ENCODE peak calls at places on chromosomes 13 and 19, in four cellular contexts. M is NCI-H2081; J is Kasumi-1; F is activated CD4-positive, alpha-beta T cell treated with anti-CD3 and anti-CD28 coated beads for 36 hours. B is an unnamed sample.
A peak's percentile ranks its signal among the peaks of the same experiment; 100 is the strongest.

GRCh38 chr13:100461309-100462035 is 127.1 kb downstream of the GGACT start:
- DNase-seq in M (peak; percentile 78), J (no peak), F (no peak), B (no peak)

GRCh38 chr19:6271251-6271650 is 8.5 kb downstream of the MLLT1 start:
- DNase-seq in M (no peak), J (no peak), F (no peak), B (no peak)

GRCh38 chr19:35261356-35262100 is 7.2 kb upstream of the USF2 start:
- DNase-seq in M (no peak), J (no peak), F (peak; percentile 8), B (no peak)

GRCh38 chr13:110759710-110760109 is 46.2 kb downstream of the ING1 start:
- DNase-seq in M (no peak), J (no peak), F (no peak), B (no peak)

GRCh38 chr13:74134777-74135305 is 637 bp upstream of the KLF12 start:
- DNase-seq in M (peak; percentile 13), J (no peak), F (peak; percentile 87), B (peak; percentile 66)

GRCh38 chr19:50016225-50016807 is 8.9 kb downstream of the VRK3 start:
- DNase-seq in M (no peak), J (no peak), F (no peak), B (no peak)

GRCh38 chr19:33492951-33493350 is 28.6 kb downstream of the PEPD start:
- DNase-seq in M (no peak), J (no peak), F (no peak), B (no peak)

GRCh38 chr19:45376045-45376724 is 5.8 kb upstream of the ERCC2 start:
- DNase-seq in M (no peak), J (no peak), F (no peak), B (no peak)

GRCh38 chr19:33374406-33374703 is 846 bp downstream of the CEBPG start:
- DNase-seq in M (no peak), J (no peak), F (peak; percentile 38), B (no peak)

GRCh38 chr19:39160523-39160861 is 34.9 kb downstream of the PAK4 start:
- DNase-seq in M (no peak), J (no peak), F (no peak), B (no peak)

GRCh38 chr13:35392768-35393167 is 83.7 kb downstream of the MAB21L1 start:
- DNase-seq in M (no peak), J (no peak), F (no peak), B (no peak)

GRCh38 chr19:56066152-56067023 is 54.7 kb downstream of the ZNF787 start:
- DNase-seq in M (peak; percentile 56), J (peak; percentile 58), F (peak; percentile 75), B (peak; percentile 58)

GRCh38 chr19:8221161-8221560 is 12.0 kb downstream of the CERS4 start:
- DNase-seq in M (no peak), J (no peak), F (no peak), B (no peak)

GRCh38 chr13:113364371-113364932 is 522 bp upstream of the GRTP1 start:
- DNase-seq in M (no peak), J (no peak), F (no peak), B (no peak)

GRCh38 chr19:35991731-35992450 is 3.1 kb upstream of the SDHAF1 start:
- DNase-seq in M (no peak), J (no peak), F (no peak), B (no peak)

GRCh38 chr13:39821977-39822376 is 166.5 kb downstream of the COG6 start:
- DNase-seq in M (no peak), J (no peak), F (no peak), B (no peak)

B was measured in T-helper 9 cell.